ENCODE peak calls at places on chromosomes 3 and 15, in five cellular contexts. L, W, O, X and Y are unnamed samples.

GRCh38 chr3:190339130-190339529 is 16.9 kb upstream of the CLDN1 start:
- DNase-seq in L (no peak), W (peak; percentile 65), O (no peak), X (no peak), Y (no peak)

GRCh38 chr15:74783072-74783807 is 1.4 kb downstream of the CSK start:
- DNase-seq in L (peak; percentile 57), W (peak; percentile 65), O (no peak), X (no peak), Y (no peak)

GRCh38 chr15:29465816-29466215 is 196.2 kb upstream of the NSMCE3 start:
- DNase-seq in L (no peak), W (no peak), O (no peak), X (no peak), Y (no peak)

GRCh38 chr15:101179341-101180153 is 72.3 kb downstream of the CHSY1 start:
- DNase-seq in L (no peak), W (peak; percentile 81), O (no peak), X (peak; percentile 80), Y (no peak)

GRCh38 chr15:75606711-75607684 is 18.5 kb downstream of the SNUPN start:
- DNase-seq in L (no peak), W (no peak), O (peak; percentile 29), X (no peak), Y (no peak)

GRCh38 chr15:69225355-69226027 is 65.1 kb downstream of the GLCE start:
- DNase-seq in L (no peak), W (peak; percentile 50), O (no peak), X (no peak), Y (no peak)

GRCh38 chr15:99016680-99017321 is 9.2 kb upstream of the PGPEP1L start:
- DNase-seq in L (no peak), W (peak; percentile 79), O (no peak), X (no peak), Y (no peak)

GRCh38 chr3:170714562-170715535 is 129.0 kb upstream of the SLC7A14 start:
- DNase-seq in L (no peak), W (peak; percentile 80), O (peak; percentile 63), X (no peak), Y (no peak)

GRCh38 chr3:124383846-124384483 is 346.3 kb upstream of the UMPS start:
- DNase-seq in L (no peak), W (no peak), O (no peak), X (no peak), Y (no peak)

GRCh38 chr15:42138968-42139386 is 17.5 kb downstream of the PLA2G4F start:
- DNase-seq in L (peak; percentile 53), W (no peak), O (no peak), X (no peak), Y (no peak)

GRCh38 chr3:168457973-168458539 is 362.3 kb upstream of the GOLIM4 start:
- DNase-seq in L (no peak), W (no peak), O (no peak), X (no peak), Y (no peak)

GRCh38 chr3:89025185-89025584 is 82.2 kb upstream of the EPHA3 start:
- DNase-seq in L (no peak), W (peak; percentile 68), O (no peak), X (no peak), Y (no peak)

GRCh38 chr3:25037049-25037547 is 391.0 kb upstream of the RARB start:
- DNase-seq in L (no peak), W (peak; percentile 50), O (peak; percentile 52), X (no peak), Y (no peak)

GRCh38 chr15:28903555-28903954 is 17.8 kb downstream of the APBA2 start:
- DNase-seq in L (no peak), W (no peak), O (no peak), X (no peak), Y (no peak)

GRCh38 chr15:100723323-100723801 is 121.0 kb downstream of the ASB7 start:
- DNase-seq in L (peak; percentile 59), W (peak; percentile 15), O (no peak), X (peak; percentile 37), Y (no peak)

GRCh38 chr3:183265157-183265642 is 12.1 kb downstream of the B3GNT5 start:
- DNase-seq in L (no peak), W (peak; percentile 28), O (peak; percentile 57), X (no peak), Y (no peak)

GRCh38 chr3:189458536-189458935 is 172.7 kb upstream of the TP63 start:
- DNase-seq in L (no peak), W (no peak), O (peak; percentile 29), X (peak; percentile 27), Y (no peak)

GRCh38 chr3:11509175-11510000 is 134.3 kb downstream of the VGLL4 start:
- DNase-seq in L (peak; percentile 63), W (peak; percentile 94), O (peak; percentile 89), X (peak; percentile 31), Y (no peak)

GRCh38 chr3:50708620-50709019 is 33.9 kb downstream of the DOCK3 start:
- DNase-seq in L (no peak), W (no peak), O (no peak), X (no peak), Y (no peak)

GRCh38 chr3:116981088-116981487 is 271.5 kb downstream of the TUSC7 start:
- DNase-seq in L (no peak), W (no peak), O (no peak), X (no peak), Y (no peak)

GRCh38 chr3:48372862-48373435 is 930 bp downstream of the FBXW12 start:
- DNase-seq in L (no peak), W (no peak), O (no peak), X (no peak), Y (no peak)

GRCh38 chr15:99430881-99431401 is 134.8 kb upstream of the MEF2A start:
- DNase-seq in L (peak; percentile 18), W (no peak), O (no peak), X (no peak), Y (peak; percentile 18)

GRCh38 chr3:30421261-30421660 is 185.1 kb upstream of the TGFBR2 start:
- DNase-seq in L (no peak), W (peak; percentile 84), O (peak; percentile 9), X (no peak), Y (no peak)

DNA sequence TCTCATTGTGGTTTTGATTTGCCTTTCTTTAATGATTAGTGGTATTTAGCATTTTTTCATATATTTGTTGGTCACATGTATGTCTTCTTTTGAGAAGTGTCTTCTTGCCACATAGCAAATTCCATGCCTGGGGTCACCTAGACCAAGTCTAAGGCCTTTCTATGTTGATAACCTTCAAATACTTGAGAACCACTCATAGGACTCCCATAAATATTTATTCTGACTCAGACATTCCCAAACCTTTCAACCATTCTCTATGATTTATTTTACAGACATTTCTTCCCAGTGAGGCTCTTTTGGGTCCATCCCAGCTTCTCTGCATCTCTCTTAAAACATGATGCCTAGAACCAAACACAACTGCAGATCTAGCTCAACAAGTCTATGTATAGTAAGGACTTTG is 69.2 kb downstream of the ATP8B4 start:
- DNase-seq in L (no peak), W (peak; percentile 28), O (peak; percentile 57), X (no peak), Y (no peak)
- TF ChIP-seq CTCF in L (no peak), W (no peak), O (no peak), X (no peak), Y (no peak)

DNA sequence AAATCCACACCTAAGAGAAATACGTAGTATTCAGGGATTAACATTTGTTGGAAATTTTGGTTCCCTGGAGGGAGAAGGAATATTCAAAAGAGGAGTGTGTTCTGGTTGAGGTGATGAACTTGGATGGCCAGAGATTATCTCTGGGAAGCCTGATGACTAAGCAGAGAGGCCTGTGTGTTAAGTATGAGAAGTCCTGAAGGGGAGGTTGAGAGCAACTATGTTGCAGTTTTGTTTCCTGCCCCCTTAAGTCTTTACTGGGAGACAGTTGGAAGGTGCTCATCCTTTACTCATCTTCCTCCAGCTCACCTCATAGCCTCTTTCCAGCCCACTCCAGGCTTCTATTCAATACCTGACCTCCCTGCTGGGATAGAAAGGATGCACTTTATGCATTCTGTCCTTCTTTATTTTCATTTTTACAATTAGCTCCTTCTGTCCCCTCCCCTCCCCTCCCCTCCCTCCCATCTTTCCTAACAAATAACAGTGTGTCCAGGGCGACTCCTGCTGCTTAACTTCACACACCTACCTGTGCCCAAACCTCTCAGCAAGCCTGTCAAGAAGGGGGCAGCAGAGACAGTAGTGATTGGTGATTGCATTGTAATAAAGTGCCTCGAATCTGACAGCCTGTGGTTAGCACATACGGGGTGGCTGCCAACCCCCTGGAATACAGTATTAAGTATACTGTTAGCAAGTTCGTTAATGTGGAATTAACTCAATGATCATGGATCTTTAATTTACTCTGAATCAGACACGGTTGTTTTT is 11.9 kb downstream of the RAP2B start:
- DNase-seq in L (no peak), W (peak; percentile 65), O (peak; percentile 60), X (no peak), Y (no peak)
- TF ChIP-seq CTCF in L (no peak), W (no peak), O (no peak), X (no peak), Y (no peak)

GRCh38 chr3:53696401-53697172 is 149.6 kb downstream of the CHDH start:
- DNase-seq in L (peak; percentile 62), W (no peak), O (no peak), X (no peak), Y (no peak)
- TF ChIP-seq CTCF in L (no peak), W (no peak), O (no peak), X (no peak), Y (no peak)

GRCh38 chr15:45320581-45320980 is 57.8 kb downstream of the GATM start:
- DNase-seq in L (no peak), W (no peak), O (no peak), X (no peak), Y (no peak)

GRCh38 chr15:45319472-45320214 is 58.7 kb downstream of the GATM start:
- DNase-seq in L (no peak), W (no peak), O (no peak), X (no peak), Y (no peak)

GRCh38 chr15:45314960-45315359 is 62.9 kb downstream of the SLC28A2 start:
- DNase-seq in L (no peak), W (peak; percentile 9), O (no peak), X (no peak), Y (no peak)
- TF ChIP-seq CTCF in L (no peak), W (peak; percentile 7), O (peak; percentile 25), X (no peak), Y (no peak)

GRCh38 chr15:81336568-81336967 is 12.6 kb upstream of the STARD5 start:
- DNase-seq in L (no peak), W (peak; percentile 65), O (peak; percentile 48), X (no peak), Y (no peak)
- TF ChIP-seq CTCF in L (no peak), W (peak; percentile 54), O (peak; percentile 72), X (no peak), Y (no peak)

GRCh38 chr3:173008978-173009377 is 132.1 kb downstream of the SPATA16 start:
- DNase-seq in L (no peak), W (no peak), O (no peak), X (no peak), Y (no peak)
- TF ChIP-seq CTCF in L (no peak), W (no peak), O (no peak), X (no peak), Y (no peak)

GRCh38 chr3:127672429-127673190 is at the start of gene ABTB1:
- DNase-seq in L (peak; percentile 91), W (peak; percentile 92), O (peak; percentile 65), X (peak; percentile 68), Y (peak; percentile 42)
- TF ChIP-seq CTCF in L (no peak), W (no peak), O (no peak), X (no peak), Y (no peak)